ENCODE peak calls at places on chromosomes 2 and 18, in four cellular contexts. R is NCI-H748 treated with DMSO at 0.1 percent for 48 hours, W is coronary artery, G is mesendoderm. L is an unnamed sample.

GRCh38 chr2:42602218-42602936 is 33.9 kb downstream of the MTA3 start:
- DNase-seq in R (peak; percentile 28), W (no peak), G (no peak), L (no peak)

GRCh38 chr2:109721626-109722025 is 72.5 kb upstream of the RGPD5 start:
- DNase-seq in R (no peak), W (no peak), G (no peak), L (no peak)

GRCh38 chr18:48968412-48969215 is 17.8 kb upstream of the SMAD7 start:
- DNase-seq in R (no peak), W (peak; percentile 57), G (no peak), L (no peak)

GRCh38 chr2:55986700-55987440 is 63.3 kb upstream of the EFEMP1 start:
- DNase-seq in R (no peak), W (no peak), G (no peak), L (no peak)

GRCh38 chr2:221125691-221126090 is 446.4 kb downstream of the EPHA4 start:
- DNase-seq in R (no peak), W (no peak), G (no peak), L (no peak)

GRCh38 chr2:37344453-37345361 is at the start of gene QPCT:
- DNase-seq in R (no peak), W (no peak), G (peak; percentile 62), L (no peak)

GRCh38 chr2:236195726-236196125 is 27.5 kb upstream of the GBX2 start:
- DNase-seq in R (no peak), W (peak; percentile 24), G (no peak), L (no peak)

GRCh38 chr18:56853961-56854360 is 202.8 kb downstream of the WDR7 start:
- DNase-seq in R (no peak), W (no peak), G (no peak), L (no peak)

GRCh38 chr18:21805771-21806366 is 65.3 kb downstream of the MIB1 start:
- DNase-seq in R (no peak), W (no peak), G (peak; percentile 8), L (no peak)

GRCh38 chr18:77461062-77461693 is 211.5 kb downstream of the GALR1 start:
- DNase-seq in R (no peak), W (no peak), G (peak; percentile 89), L (no peak)

GRCh38 chr18:80171190-80171872 is 62.3 kb downstream of the ADNP2 start:
- DNase-seq in R (no peak), W (no peak), G (peak; percentile 49), L (no peak)

GRCh38 chr18:70261141-70261788 is 27.6 kb upstream of the SOCS6 start:
- DNase-seq in R (no peak), W (no peak), G (no peak), L (no peak)

GRCh38 chr18:63775166-63775730 is at the start of gene SERPINB7:
- DNase-seq in R (no peak), W (no peak), G (no peak), L (no peak)

GRCh38 chr18:60485207-60485606 is 112.6 kb upstream of the MC4R start:
- DNase-seq in R (no peak), W (no peak), G (no peak), L (no peak)

GRCh38 chr18:63016270-63016669 is 300.9 kb downstream of the PHLPP1 start:
- DNase-seq in R (peak; percentile 57), W (no peak), G (peak; percentile 58), L (no peak)

GRCh38 chr2:39492095-39492590 is 55.1 kb upstream of the MAP4K3 start:
- DNase-seq in R (no peak), W (no peak), G (no peak), L (no peak)

GRCh38 chr18:363327-364115 is 95.7 kb upstream of the THOC1 start:
- DNase-seq in R (no peak), W (no peak), G (no peak), L (no peak)

GRCh38 chr2:43067254-43068052 is 159.0 kb downstream of the ZFP36L2 start:
- DNase-seq in R (no peak), W (no peak), G (no peak), L (no peak)

L was measured in iPS DF 19.7.